ENCODE peak calls at places on chromosomes 3 and 15, in five cellular contexts. One of them, this sample, is unnamed.

GRCh38 chr15:44568338-44568737 is 31.4 kb downstream of the EIF3J start:
- DNase-seq in HTR-8/SVneo: no peak
- DNase-seq in right cardiac atrium: no peak
- DNase-seq in T-helper 17 cell: no peak
- DNase-seq in kidney: no peak
- DNase-seq in this sample: no peak

GRCh38 chr15:48020166-48020565 is 100.6 kb upstream of the SLC24A5 start:
- DNase-seq in HTR-8/SVneo: no peak
- DNase-seq in right cardiac atrium: no peak
- DNase-seq in T-helper 17 cell: no peak
- DNase-seq in kidney: no peak
- DNase-seq in this sample: no peak

GRCh38 chr3:157285966-157286365 is 126.0 kb upstream of the CCNL1 start:
- DNase-seq in HTR-8/SVneo: no peak
- DNase-seq in right cardiac atrium: no peak
- DNase-seq in T-helper 17 cell: no peak
- DNase-seq in kidney: no peak
- DNase-seq in this sample: no peak

GRCh38 chr3:193962986-193963683 is 172.8 kb upstream of the HES1 start:
- DNase-seq in HTR-8/SVneo: no peak
- DNase-seq in right cardiac atrium: no peak
- DNase-seq in T-helper 17 cell: no peak
- DNase-seq in kidney: no peak
- DNase-seq in this sample: no peak

GRCh38 chr3:89932882-89933281 is 825.5 kb downstream of the EPHA3 start:
- DNase-seq in HTR-8/SVneo: no peak
- DNase-seq in right cardiac atrium: no peak
- DNase-seq in T-helper 17 cell: no peak
- DNase-seq in kidney: no peak
- DNase-seq in this sample: no peak

GRCh38 chr3:179526989-179527391 is 35.7 kb upstream of the ACTL6A start:
- DNase-seq in HTR-8/SVneo: peak
- DNase-seq in right cardiac atrium: peak
- DNase-seq in T-helper 17 cell: no peak
- DNase-seq in kidney: no peak
- DNase-seq in this sample: no peak

GRCh38 chr15:67504796-67505195 is 16.1 kb upstream of the C15orf61 start:
- DNase-seq in HTR-8/SVneo: no peak
- DNase-seq in right cardiac atrium: no peak
- DNase-seq in T-helper 17 cell: no peak
- DNase-seq in kidney: no peak
- DNase-seq in this sample: no peak

GRCh38 chr15:29736012-29736744 is 86.1 kb downstream of the TJP1 start:
- DNase-seq in HTR-8/SVneo: no peak
- DNase-seq in right cardiac atrium: no peak
- DNase-seq in T-helper 17 cell: no peak
- DNase-seq in kidney: no peak
- DNase-seq in this sample: no peak

GRCh38 chr3:89690649-89691048 is 583.2 kb downstream of the EPHA3 start:
- DNase-seq in HTR-8/SVneo: no peak
- DNase-seq in right cardiac atrium: no peak
- DNase-seq in T-helper 17 cell: no peak
- DNase-seq in kidney: no peak
- DNase-seq in this sample: no peak

GRCh38 chr15:74835312-74835823 is 7.6 kb downstream of the ULK3 start:
- DNase-seq in HTR-8/SVneo: peak
- DNase-seq in right cardiac atrium: no peak
- DNase-seq in T-helper 17 cell: peak
- DNase-seq in kidney: no peak
- DNase-seq in this sample: no peak

GRCh38 chr3:150970665-150971327 is 1.7 kb downstream of the CLRN1 start:
- DNase-seq in HTR-8/SVneo: peak
- DNase-seq in right cardiac atrium: no peak
- DNase-seq in T-helper 17 cell: no peak
- DNase-seq in kidney: no peak
- DNase-seq in this sample: no peak

GRCh38 chr3:15636028-15636709 is 34.6 kb downstream of the BTD start:
- DNase-seq in HTR-8/SVneo: peak
- DNase-seq in right cardiac atrium: peak
- DNase-seq in T-helper 17 cell: no peak
- DNase-seq in kidney: peak
- DNase-seq in this sample: no peak

GRCh38 chr3:70431906-70432305 is 119.5 kb upstream of the MDFIC2 start:
- DNase-seq in HTR-8/SVneo: no peak
- DNase-seq in right cardiac atrium: no peak
- DNase-seq in T-helper 17 cell: no peak
- DNase-seq in kidney: no peak
- DNase-seq in this sample: no peak

GRCh38 chr15:25088261-25088790 is 133.5 kb downstream of the SNRPN start:
- DNase-seq in HTR-8/SVneo: no peak
- DNase-seq in right cardiac atrium: no peak
- DNase-seq in T-helper 17 cell: no peak
- DNase-seq in kidney: no peak
- DNase-seq in this sample: no peak

GRCh38 chr3:12904951-12905315 is 63.6 kb upstream of the RPL32 start:
- DNase-seq in HTR-8/SVneo: no peak
- DNase-seq in right cardiac atrium: no peak
- DNase-seq in T-helper 17 cell: no peak
- DNase-seq in kidney: peak
- DNase-seq in this sample: no peak